ENCODE peak calls at places on chromosomes 6 and 20, in six cellular contexts. W is fibroblast of lung, N is dorsolateral prefrontal cortex, J is uterus, C is HCT116, P is adrenal gland. R is an unnamed sample.

GRCh38 chr6:5471637-5472430 is 210.5 kb downstream of the FARS2 start:
- DNase-seq in W (peak), C (no peak), N (no peak), J (no peak), P (no peak), R (no peak)

GRCh38 chr6:7249946-7250643 is 62.9 kb downstream of the SSR1 start:
- DNase-seq in C (no peak), P (no peak), W (no peak), N (no peak), J (no peak), R (no peak)

GRCh38 chr20:50746138-50746940 is 15.0 kb downstream of the PARD6B start:
- DNase-seq in P (no peak), N (no peak), J (no peak), C (no peak), W (peak), R (no peak)

GRCh38 chr6:53565886-53566285 is 21.0 kb upstream of the GCLC start:
- DNase-seq in C (no peak), W (no peak), N (no peak), P (peak), J (no peak), R (no peak)

GRCh38 chr6:38192011-38192410 is 372.5 kb downstream of the ZFAND3 start:
- DNase-seq in J (no peak), C (no peak), N (no peak), P (no peak), W (no peak), R (no peak)

GRCh38 chr6:142414462-142414861 is 112.7 kb downstream of the ADGRG6 start:
- DNase-seq in C (no peak), J (no peak), N (no peak), P (no peak), W (no peak), R (no peak)

GRCh38 chr6:8535505-8535904 is 100.2 kb upstream of the SLC35B3 start:
- DNase-seq in P (no peak), W (no peak), C (no peak), J (no peak), N (no peak), R (no peak)

GRCh38 chr20:24785141-24785924 is 163.7 kb upstream of the CST7 start:
- DNase-seq in W (peak), C (no peak), P (no peak), J (no peak), N (peak), R (no peak)

GRCh38 chr6:81214414-81215091 is 537.9 kb downstream of the TENT5A start:
- DNase-seq in N (no peak), P (no peak), C (no peak), W (no peak), J (no peak), R (no peak)

GRCh38 chr20:47196091-47197081 is 160.1 kb downstream of the ZMYND8 start:
- DNase-seq in C (peak), N (peak), J (peak), P (peak), W (peak), R (peak)

GRCh38 chr6:122622404-122622938 is 12.3 kb downstream of the PKIB start:
- DNase-seq in W (peak), N (no peak), C (no peak), P (no peak), J (no peak), R (no peak)

GRCh38 chr6:129353067-129353466 is 356.9 kb downstream of the ARHGAP18 start:
- DNase-seq in N (no peak), W (no peak), C (no peak), J (no peak), P (no peak), R (no peak)

GRCh38 chr6:97059473-97059872 is 134.9 kb downstream of the KLHL32 start:
- DNase-seq in P (no peak), J (no peak), C (peak), N (no peak), W (peak), R (no peak)

GRCh38 chr6:157984686-157985225 is 3.1 kb downstream of the SYNJ2 start:
- DNase-seq in W (peak), C (no peak), N (no peak), J (no peak), P (no peak), R (no peak)

GRCh38 chr6:39599996-39600395 is 125.2 kb downstream of the KIF6 start:
- DNase-seq in N (no peak), W (peak), C (no peak), J (no peak), P (no peak), R (no peak)

GRCh38 chr6:161191671-161192070 is 82.2 kb downstream of the AGPAT4 start:
- DNase-seq in P (no peak), W (no peak), J (no peak), C (no peak), N (no peak), R (no peak)

GRCh38 chr6:19873031-19873430 is 35.9 kb downstream of the ID4 start:
- DNase-seq in W (no peak), J (no peak), N (no peak), C (no peak), P (no peak), R (no peak)

GRCh38 chr20:9043364-9043763 is 25.5 kb upstream of the PLCB4 start:
- DNase-seq in C (no peak), P (no peak), J (no peak), N (no peak), W (no peak), R (no peak)

GRCh38 chr6:143843689-143844405 is 709 bp downstream of the LTV1 start:
- DNase-seq in J (no peak), C (no peak), P (no peak), N (no peak), W (peak), R (peak)

GRCh38 chr6:138403324-138403800 is 661 bp upstream of the HEBP2 start:
- DNase-seq in W (no peak), J (peak), C (no peak), P (peak), N (peak), R (no peak)

GRCh38 chr6:149884215-149884614 is 13.7 kb downstream of the RAET1E start:
- DNase-seq in C (no peak), W (peak), P (peak), N (no peak), J (no peak), R (no peak)

GRCh38 chr20:10713161-10713560 is 39.4 kb upstream of the JAG1 start:
- DNase-seq in P (peak), W (peak), C (no peak), N (no peak), J (no peak), R (no peak)

GRCh38 chr6:74091133-74091793 is 395.3 kb downstream of the CD109 start:
- DNase-seq in J (peak), P (peak), W (peak), C (peak), N (no peak), R (no peak)

GRCh38 chr20:62423326-62423706 is 4.0 kb downstream of the RBBP8NL start:
- DNase-seq in J (no peak), P (no peak), W (no peak), C (no peak), N (no peak), R (no peak)

GRCh38 chr6:99359800-99360199 is 10.3 kb upstream of the FAXC start:
- DNase-seq in C (no peak), P (no peak), J (no peak), W (no peak), N (no peak), R (no peak)
- H3K27ac ChIP-seq in C (no peak), P (no peak), J (no peak), W (no peak), N (no peak), R (no peak)

GRCh38 chr6:88360203-88360797 is 194.2 kb upstream of the CNR1 start:
- DNase-seq in P (peak), J (no peak), N (no peak), C (no peak), W (peak), R (no peak)

GRCh38 chr6:88361754-88362153 is 195.6 kb upstream of the CNR1 start:
- DNase-seq in C (no peak), W (no peak), N (no peak), P (no peak), J (no peak), R (no peak)

GRCh38 chr6:88361298-88361697 is 195.2 kb upstream of the CNR1 start:
- DNase-seq in P (no peak), J (no peak), W (peak), C (no peak), N (no peak), R (no peak)

GRCh38 chr6:88359530-88360202 is 193.5 kb upstream of the CNR1 start:
- DNase-seq in P (no peak), C (no peak), N (no peak), J (no peak), W (no peak), R (no peak)

DNA sequence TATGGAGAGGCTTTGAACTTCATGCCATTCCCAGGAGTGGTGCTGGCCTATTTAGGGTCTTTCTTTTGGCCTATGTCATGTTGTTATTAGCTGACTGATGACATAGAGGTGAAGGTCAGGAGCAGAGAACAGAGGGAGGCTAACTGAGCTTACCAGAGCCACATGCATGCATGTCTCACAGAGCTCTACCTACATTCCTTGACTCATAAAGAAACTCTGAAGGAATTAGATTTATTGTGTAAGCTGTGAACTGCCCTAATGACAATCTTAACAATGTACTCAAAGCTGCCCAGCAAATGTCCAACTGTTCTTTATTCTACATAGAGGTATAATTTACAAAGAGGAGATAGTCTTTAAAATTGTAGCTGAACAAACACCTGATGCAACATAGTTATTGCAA is 192.7 kb upstream of the CNR1 start:
- DNase-seq in N (no peak), P (no peak), J (no peak), W (peak), C (no peak), R (no peak)
- H3K27ac ChIP-seq in N (no peak), P (peak), J (no peak), W (no peak), C (no peak), R (no peak)

DNA sequence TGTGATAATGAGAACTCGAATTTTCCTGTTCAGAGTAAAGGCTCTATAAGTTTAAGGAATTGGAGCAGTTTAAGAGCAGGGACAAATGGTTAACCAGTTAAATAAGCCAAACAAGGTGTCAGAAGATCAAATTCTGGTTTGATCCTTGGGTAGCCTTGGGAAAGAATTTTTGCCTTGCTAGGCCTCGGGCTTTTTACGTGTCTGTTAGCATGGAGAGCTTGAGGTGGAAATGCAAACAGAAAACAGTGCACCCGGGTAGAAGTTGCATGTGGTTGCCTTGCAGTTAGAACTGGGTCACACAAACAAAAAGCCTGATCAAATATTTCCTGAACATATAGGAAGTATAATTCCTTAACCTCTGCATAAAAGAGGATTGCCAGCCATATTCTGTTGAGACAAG is 58.3 kb downstream of the RIN2 start:
- DNase-seq in P (no peak), N (no peak), J (no peak), C (no peak), W (peak), R (no peak)
- H3K27ac ChIP-seq in P (no peak), N (no peak), J (peak), C (no peak), W (peak), R (no peak)

GRCh38 chr20:44528309-44528708 is 6.4 kb upstream of the SERINC3 start:
- DNase-seq in N (no peak), P (no peak), J (no peak), C (no peak), W (no peak), R (no peak)

GRCh38 chr20:44533928-44534327 is 12.1 kb upstream of the SERINC3 start:
- DNase-seq in C (no peak), J (no peak), W (no peak), P (no peak), N (no peak), R (no peak)

GRCh38 chr20:44536139-44536538 is 14.3 kb upstream of the SERINC3 start:
- DNase-seq in P (no peak), N (no peak), C (no peak), J (no peak), W (no peak), R (no peak)

GRCh38 chr20:44532981-44533331 is 11.1 kb upstream of the SERINC3 start:
- DNase-seq in W (peak), N (no peak), C (no peak), P (no peak), J (no peak), R (no peak)

GRCh38 chr20:44532248-44532980 is 10.5 kb upstream of the SERINC3 start:
- DNase-seq in W (no peak), C (no peak), J (peak), N (no peak), P (peak), R (no peak)
- H3K27ac ChIP-seq in W (peak), C (no peak), J (peak), N (peak), P (peak), R (no peak)

GRCh38 chr6:107853226-107853625 is 29.1 kb upstream of the SCML4 start:
- DNase-seq in P (no peak), W (no peak), C (no peak), N (no peak), J (no peak), R (no peak)
- H3K27ac ChIP-seq in P (no peak), W (no peak), C (no peak), N (no peak), J (no peak), R (no peak)